ENCODE peak calls at places on chromosomes 4 and X, in five cellular contexts. One of them, this sample, is unnamed.

GRCh38 chr4:147057631-147057980 is 111.9 kb upstream of the TTC29 start:
- DNase-seq in SK-N-SH: no peak
- DNase-seq in tibial artery: no peak
- DNase-seq in adrenal gland: no peak
- DNase-seq in thyroid gland: no peak
- DNase-seq in this sample: no peak

GRCh38 chrX:23756165-23756564 is 13.1 kb upstream of the ACOT9 start:
- DNase-seq in SK-N-SH: peak
- DNase-seq in tibial artery: peak
- DNase-seq in adrenal gland: peak
- DNase-seq in thyroid gland: peak
- DNase-seq in this sample: peak

GRCh38 chr4:1261107-1261928 is 12.4 kb upstream of the CTBP1 start:
- DNase-seq in SK-N-SH: no peak
- DNase-seq in tibial artery: no peak
- DNase-seq in adrenal gland: no peak
- DNase-seq in thyroid gland: no peak
- DNase-seq in this sample: no peak

GRCh38 chr4:15906024-15906443 is 32.5 kb downstream of the FGFBP1 start:
- DNase-seq in SK-N-SH: no peak
- DNase-seq in tibial artery: no peak
- DNase-seq in adrenal gland: no peak
- DNase-seq in thyroid gland: peak
- DNase-seq in this sample: no peak

GRCh38 chr4:27775156-27775555 is 914.5 kb downstream of the STIM2 start:
- DNase-seq in SK-N-SH: no peak
- DNase-seq in tibial artery: no peak
- DNase-seq in adrenal gland: no peak
- DNase-seq in thyroid gland: no peak
- DNase-seq in this sample: no peak

GRCh38 chrX:153190384-153190783 is 11.3 kb downstream of the MAGEA1 start:
- DNase-seq in SK-N-SH: no peak
- DNase-seq in tibial artery: no peak
- DNase-seq in adrenal gland: no peak
- DNase-seq in thyroid gland: no peak
- DNase-seq in this sample: peak

GRCh38 chr4:189001283-189001970 is 862.2 kb downstream of the TRIML1 start:
- DNase-seq in SK-N-SH: no peak
- DNase-seq in tibial artery: no peak
- DNase-seq in adrenal gland: no peak
- DNase-seq in thyroid gland: no peak
- DNase-seq in this sample: no peak

GRCh38 chrX:130702867-130703707 is 199.9 kb downstream of the ENOX2 start:
- DNase-seq in SK-N-SH: no peak
- DNase-seq in tibial artery: no peak
- DNase-seq in adrenal gland: no peak
- DNase-seq in thyroid gland: no peak
- DNase-seq in this sample: peak

GRCh38 chr4:68864438-68865177 is 48.8 kb downstream of the UGT2B10 start:
- DNase-seq in SK-N-SH: no peak
- DNase-seq in tibial artery: no peak
- DNase-seq in adrenal gland: no peak
- DNase-seq in thyroid gland: no peak
- DNase-seq in this sample: no peak

GRCh38 chrX:44828008-44828605 is 15.7 kb upstream of the DUSP21 start:
- DNase-seq in SK-N-SH: no peak
- DNase-seq in tibial artery: no peak
- DNase-seq in adrenal gland: peak
- DNase-seq in thyroid gland: no peak
- DNase-seq in this sample: peak

GRCh38 chr4:168337550-168337940 is 19.0 kb upstream of the DDX60 start:
- DNase-seq in SK-N-SH: no peak
- DNase-seq in tibial artery: no peak
- DNase-seq in adrenal gland: no peak
- DNase-seq in thyroid gland: no peak
- DNase-seq in this sample: no peak

GRCh38 chr4:52588097-52588496 is 71.0 kb downstream of the USP46 start:
- DNase-seq in SK-N-SH: peak
- DNase-seq in tibial artery: no peak
- DNase-seq in adrenal gland: peak
- DNase-seq in thyroid gland: peak
- DNase-seq in this sample: no peak

GRCh38 chr4:82394896-82395295 is 21.1 kb upstream of the HNRNPD start:
- DNase-seq in SK-N-SH: no peak
- DNase-seq in tibial artery: no peak
- DNase-seq in adrenal gland: no peak
- DNase-seq in thyroid gland: no peak
- DNase-seq in this sample: no peak

GRCh38 chr4:112800001-112800400 is 163.1 kb downstream of the LARP7 start:
- DNase-seq in SK-N-SH: no peak
- DNase-seq in tibial artery: no peak
- DNase-seq in adrenal gland: no peak
- DNase-seq in thyroid gland: no peak
- DNase-seq in this sample: no peak

GRCh38 chrX:145213504-145213903 is 33.8 kb upstream of the SPANXN1 start:
- DNase-seq in SK-N-SH: peak
- DNase-seq in tibial artery: no peak
- DNase-seq in adrenal gland: peak
- DNase-seq in thyroid gland: no peak
- DNase-seq in this sample: no peak

GRCh38 chr4:74628808-74629616 is 165.3 kb downstream of the BTC start:
- DNase-seq in SK-N-SH: no peak
- DNase-seq in tibial artery: no peak
- DNase-seq in adrenal gland: no peak
- DNase-seq in thyroid gland: no peak
- DNase-seq in this sample: peak

GRCh38 chr4:69881173-69881773 is 21.3 kb upstream of the SULT1E1 start:
- DNase-seq in SK-N-SH: peak
- DNase-seq in tibial artery: peak
- DNase-seq in adrenal gland: peak
- DNase-seq in thyroid gland: peak
- DNase-seq in this sample: no peak

GRCh38 chrX:27863813-27864212 is 56.0 kb downstream of the MAGEB10 start:
- DNase-seq in SK-N-SH: no peak
- DNase-seq in tibial artery: no peak
- DNase-seq in adrenal gland: no peak
- DNase-seq in thyroid gland: no peak
- DNase-seq in this sample: no peak

GRCh38 chrX:56813318-56813837 is 84.3 kb downstream of the NBDY start:
- DNase-seq in SK-N-SH: no peak
- DNase-seq in tibial artery: peak
- DNase-seq in adrenal gland: peak
- DNase-seq in thyroid gland: no peak
- DNase-seq in this sample: peak

GRCh38 chr4:59608466-59608865 is 1591.7 kb upstream of the ADGRL3 start:
- DNase-seq in SK-N-SH: no peak
- DNase-seq in tibial artery: no peak
- DNase-seq in adrenal gland: no peak
- DNase-seq in thyroid gland: no peak
- DNase-seq in this sample: no peak

GRCh38 chr4:85774000-85774399 is 299.1 kb downstream of the ARHGAP24 start:
- DNase-seq in SK-N-SH: no peak
- DNase-seq in tibial artery: no peak
- DNase-seq in adrenal gland: no peak
- DNase-seq in thyroid gland: no peak
- DNase-seq in this sample: no peak

GRCh38 chrX:70979136-70979762 is 48.4 kb upstream of the SLC7A3 start:
- DNase-seq in SK-N-SH: peak
- DNase-seq in tibial artery: no peak
- DNase-seq in adrenal gland: peak
- DNase-seq in thyroid gland: no peak
- DNase-seq in this sample: peak

GRCh38 chrX:149937881-149938426 is 337 bp downstream of the EOLA2 start:
- DNase-seq in SK-N-SH: no peak
- DNase-seq in tibial artery: peak
- DNase-seq in adrenal gland: peak
- DNase-seq in thyroid gland: peak
- DNase-seq in this sample: no peak

GRCh38 chr4:152988721-152989553 is 52.8 kb downstream of the FHDC1 start:
- DNase-seq in SK-N-SH: no peak
- DNase-seq in tibial artery: no peak
- DNase-seq in adrenal gland: peak
- DNase-seq in thyroid gland: no peak
- DNase-seq in this sample: no peak

GRCh38 chrX:119895843-119896326 is at the start of gene AKAP14:
- DNase-seq in SK-N-SH: peak
- DNase-seq in tibial artery: no peak
- DNase-seq in adrenal gland: no peak
- DNase-seq in thyroid gland: no peak
- DNase-seq in this sample: peak

GRCh38 chr4:8516061-8516573 is 64.1 kb upstream of the GPR78 start:
- DNase-seq in SK-N-SH: no peak
- DNase-seq in tibial artery: no peak
- DNase-seq in adrenal gland: no peak
- DNase-seq in thyroid gland: no peak
- DNase-seq in this sample: no peak
- TF ChIP-seq CTCF in SK-N-SH: no peak
- TF ChIP-seq CTCF in tibial artery: no peak
- TF ChIP-seq CTCF in adrenal gland: no peak
- TF ChIP-seq CTCF in thyroid gland: no peak
- TF ChIP-seq CTCF in this sample: no peak

GRCh38 chr4:4271912-4272311 is 18.0 kb downstream of the LYAR start:
- DNase-seq in SK-N-SH: peak
- DNase-seq in tibial artery: no peak
- DNase-seq in adrenal gland: no peak
- DNase-seq in thyroid gland: no peak
- DNase-seq in this sample: no peak
- TF ChIP-seq CTCF in SK-N-SH: peak
- TF ChIP-seq CTCF in tibial artery: no peak
- TF ChIP-seq CTCF in adrenal gland: no peak
- TF ChIP-seq CTCF in thyroid gland: no peak
- TF ChIP-seq CTCF in this sample: peak

GRCh38 chrX:137926090-137926489 is 360.2 kb downstream of the ZIC3 start:
- DNase-seq in SK-N-SH: peak
- DNase-seq in tibial artery: no peak
- DNase-seq in adrenal gland: no peak
- DNase-seq in thyroid gland: no peak
- DNase-seq in this sample: no peak
- TF ChIP-seq CTCF in SK-N-SH: peak
- TF ChIP-seq CTCF in tibial artery: no peak
- TF ChIP-seq CTCF in adrenal gland: no peak
- TF ChIP-seq CTCF in thyroid gland: no peak
- TF ChIP-seq CTCF in this sample: no peak

GRCh38 chrX:15989716-15990115 is 133.6 kb upstream of the GRPR start:
- DNase-seq in SK-N-SH: no peak
- DNase-seq in tibial artery: no peak
- DNase-seq in adrenal gland: no peak
- DNase-seq in thyroid gland: no peak
- DNase-seq in this sample: no peak

GRCh38 chrX:15983034-15983433 is 128.4 kb upstream of the AP1S2 start:
- DNase-seq in SK-N-SH: no peak
- DNase-seq in tibial artery: no peak
- DNase-seq in adrenal gland: no peak
- DNase-seq in thyroid gland: no peak
- DNase-seq in this sample: no peak

GRCh38 chrX:15985937-15986336 is 131.3 kb upstream of the AP1S2 start:
- DNase-seq in SK-N-SH: no peak
- DNase-seq in tibial artery: no peak
- DNase-seq in adrenal gland: no peak
- DNase-seq in thyroid gland: no peak
- DNase-seq in this sample: no peak

DNA sequence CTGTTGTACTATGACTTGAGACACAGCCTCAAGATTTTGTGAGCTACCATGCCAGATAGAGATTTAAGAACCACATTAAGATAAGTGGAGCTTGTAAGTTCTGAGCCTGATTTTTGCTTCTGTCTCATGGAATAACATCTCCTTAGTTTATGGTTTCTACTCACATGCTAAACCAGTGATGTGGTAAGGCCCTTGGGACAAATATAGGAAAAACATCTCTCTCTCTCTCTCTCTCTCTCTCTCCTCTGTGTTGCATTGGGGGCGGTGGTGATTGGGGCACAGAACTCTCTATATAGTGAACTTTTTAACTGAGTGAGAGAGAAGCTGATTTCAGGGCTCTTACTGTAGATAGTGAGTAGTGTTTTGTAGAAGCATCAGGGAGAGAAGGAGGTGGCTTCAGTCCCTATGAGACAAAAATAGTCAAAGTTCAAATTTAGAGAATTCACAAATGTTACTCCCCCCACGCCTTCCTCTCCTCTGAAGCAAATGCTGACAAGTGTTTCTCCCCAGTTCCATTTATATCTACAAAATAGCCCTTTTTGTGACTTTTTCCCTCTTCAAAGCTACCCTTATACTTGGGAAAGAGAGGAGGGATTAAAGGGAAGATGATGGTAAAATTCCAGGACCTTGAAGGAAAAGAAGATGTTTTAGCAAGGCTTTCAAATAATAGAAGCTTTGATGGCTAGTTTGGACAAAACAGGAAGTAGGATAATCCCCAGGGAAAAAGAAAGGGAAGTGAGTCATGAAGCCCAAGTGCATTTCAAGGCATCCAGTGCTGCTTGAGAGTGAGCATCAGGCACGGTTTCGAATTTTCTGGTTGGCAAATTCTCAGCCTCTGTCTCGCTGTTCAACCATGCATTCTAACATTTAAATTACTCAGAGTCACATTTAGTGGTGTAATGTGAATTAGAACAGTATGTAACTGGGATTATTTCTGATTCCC is 134.3 kb upstream of the AP1S2 start:
- DNase-seq in SK-N-SH: no peak
- DNase-seq in tibial artery: no peak
- DNase-seq in adrenal gland: no peak
- DNase-seq in thyroid gland: no peak
- DNase-seq in this sample: peak
- TF ChIP-seq CTCF in SK-N-SH: no peak
- TF ChIP-seq CTCF in tibial artery: no peak
- TF ChIP-seq CTCF in adrenal gland: no peak
- TF ChIP-seq CTCF in thyroid gland: no peak
- TF ChIP-seq CTCF in this sample: no peak

GRCh38 chrX:37302569-37302968 is 46.6 kb upstream of the PRRG1 start:
- DNase-seq in SK-N-SH: no peak
- DNase-seq in tibial artery: peak
- DNase-seq in adrenal gland: peak
- DNase-seq in thyroid gland: peak
- DNase-seq in this sample: peak
- TF ChIP-seq CTCF in SK-N-SH: peak
- TF ChIP-seq CTCF in tibial artery: no peak
- TF ChIP-seq CTCF in adrenal gland: no peak
- TF ChIP-seq CTCF in thyroid gland: peak
- TF ChIP-seq CTCF in this sample: peak

GRCh38 chr4:76987685-76988084 is 38.1 kb downstream of the SEPTIN11 start:
- DNase-seq in SK-N-SH: no peak
- DNase-seq in tibial artery: no peak
- DNase-seq in adrenal gland: no peak
- DNase-seq in thyroid gland: no peak
- DNase-seq in this sample: no peak
- TF ChIP-seq CTCF in SK-N-SH: peak
- TF ChIP-seq CTCF in tibial artery: no peak
- TF ChIP-seq CTCF in adrenal gland: no peak
- TF ChIP-seq CTCF in thyroid gland: no peak
- TF ChIP-seq CTCF in this sample: no peak